ENCODE peak calls at places on chromosomes 16 and 17, in nine cellular contexts. T is ovary, Q is tibial nerve, M is heart left ventricle, P is A549, Y is uterus, S is gastrocnemius medialis, J is transverse colon, O is esophagus squamous epithelium. W is an unnamed sample.
A peak's percentile ranks its signal among the peaks of the same experiment; 100 is the strongest.

GRCh38 chr16:35173295-35173694 is 1713.9 kb downstream of the TP53TG3F start:
- DNase-seq in Y (no peak), T (no peak), O (no peak), P (no peak), J (no peak), S (no peak), M (no peak), Q (no peak), W (no peak)

GRCh38 chr16:1279945-1280589 is 24.2 kb downstream of the TPSD1 start:
- DNase-seq in Q (no peak), T (no peak), S (no peak), Y (no peak), M (no peak), J (no peak), P (no peak), O (no peak), W (no peak)

GRCh38 chr17:45243750-45244149 is 18.1 kb downstream of the SPATA32 start:
- DNase-seq in J (peak; percentile 82), Q (no peak), T (no peak), M (no peak), S (no peak), P (no peak), Y (no peak), O (no peak), W (no peak)

GRCh38 chr16:86925067-86925791 is 346.9 kb downstream of the FOXL1 start:
- DNase-seq in S (no peak), P (no peak), Y (no peak), O (no peak), J (no peak), T (no peak), M (no peak), Q (no peak), W (no peak)

GRCh38 chr16:531494-532125 is 4.1 kb downstream of the CAPN15 start:
- DNase-seq in Y (no peak), J (no peak), O (no peak), T (no peak), Q (no peak), P (no peak), M (no peak), S (peak; percentile 47), W (no peak)

GRCh38 chr16:84421938-84422220 is 53.5 kb downstream of the ATP2C2 start:
- DNase-seq in Q (no peak), M (no peak), O (no peak), T (no peak), P (no peak), S (no peak), J (no peak), Y (no peak), W (no peak)

GRCh38 chr17:48611213-48611612 is 396 bp upstream of the HOXB7 start:
- DNase-seq in P (peak; percentile 62), T (no peak), S (no peak), Y (no peak), M (no peak), Q (no peak), O (no peak), J (no peak), W (no peak)

GRCh38 chr17:54887787-54888186 is 12.9 kb upstream of the TOM1L1 start:
- DNase-seq in Y (no peak), S (no peak), P (no peak), Q (no peak), J (no peak), M (no peak), O (no peak), T (no peak), W (no peak)

GRCh38 chr17:82231562-82232321 is 2.9 kb downstream of the SLC16A3 start:
- DNase-seq in Y (peak; percentile 82), J (peak; percentile 83), M (peak; percentile 83), S (peak; percentile 81), Q (peak; percentile 44), P (peak; percentile 93), O (no peak), T (peak; percentile 77), W (peak; percentile 76)

GRCh38 chr17:48068491-48068961 is 20.4 kb downstream of the NFE2L1 start:
- DNase-seq in T (no peak), M (no peak), S (no peak), P (peak; percentile 65), Q (no peak), O (no peak), J (no peak), Y (no peak), W (no peak)

GRCh38 chr17:55163408-55163807 is 101.4 kb upstream of the HLF start:
- DNase-seq in J (no peak), T (no peak), M (no peak), Q (no peak), Y (no peak), P (no peak), O (no peak), S (no peak), W (no peak)

GRCh38 chr17:80361495-80362220 is 53.3 kb upstream of the ENDOV start:
- DNase-seq in S (no peak), Q (no peak), Y (no peak), M (no peak), O (no peak), J (no peak), T (no peak), P (peak; percentile 52), W (no peak)

GRCh38 chr17:44979426-44980273 is 11.5 kb upstream of the C1QL1 start:
- DNase-seq in J (peak; percentile 51), Q (no peak), M (no peak), O (no peak), Y (no peak), T (peak; percentile 69), S (no peak), P (no peak), W (no peak)

GRCh38 chr17:50684612-50685333 is 22.9 kb downstream of the ANKRD40 start:
- DNase-seq in M (no peak), Q (no peak), Y (no peak), P (peak; percentile 82), O (no peak), J (peak; percentile 83), S (no peak), T (no peak), W (no peak)

GRCh38 chr16:81003610-81004460 is 2.9 kb downstream of the CMC2 start:
- DNase-seq in T (no peak), M (no peak), P (no peak), S (peak; percentile 48), Q (no peak), O (no peak), Y (no peak), J (no peak), W (no peak)

GRCh38 chr17:39640493-39641118 is 3.7 kb downstream of the STARD3 start:
- DNase-seq in Y (no peak), S (no peak), O (no peak), M (no peak), P (no peak), Q (no peak), J (no peak), T (no peak), W (no peak)

DNA sequence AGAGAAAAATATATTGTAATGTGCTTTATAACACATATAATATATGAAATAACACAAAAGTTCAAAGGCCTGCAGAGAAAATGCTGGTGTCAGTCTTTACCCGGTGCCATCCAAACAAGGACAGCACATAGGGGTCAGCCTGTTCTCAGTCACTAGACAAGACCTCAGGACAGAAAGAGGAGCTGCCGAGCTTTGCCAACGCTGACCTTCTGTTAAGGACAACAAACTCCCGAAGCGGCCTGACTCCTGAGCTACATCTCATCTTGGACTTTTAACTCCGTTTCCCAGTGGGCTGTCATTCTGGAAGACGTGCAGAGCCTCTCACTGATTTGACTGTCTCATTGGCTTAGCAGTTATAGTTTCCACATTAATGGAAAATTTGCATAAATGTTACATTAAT is 6.9 kb downstream of the ELAC2 start:
- DNase-seq in M (no peak), J (no peak), Q (no peak), Y (no peak), T (no peak), S (no peak), P (no peak), O (no peak), W (no peak)
- H3K27ac ChIP-seq in M (no peak overlapping the region), J (no peak overlapping the region), Q (no peak overlapping the region), Y (no peak overlapping the region), T (no peak overlapping the region), S (no peak overlapping the region), P (no peak overlapping the region), O (no peak overlapping the region), W (no peak overlapping the region)

GRCh38 chr17:76373481-76373825 is 11.0 kb upstream of the SPHK1 start:
- DNase-seq in P (no peak), M (no peak), Y (no peak), O (no peak), S (no peak), J (no peak), T (no peak), Q (no peak), W (no peak)

GRCh38 chr17:76369804-76370203 is 14.6 kb upstream of the SPHK1 start:
- DNase-seq in S (no peak), P (no peak), M (no peak), Y (no peak), O (no peak), Q (no peak), J (no peak), T (no peak), W (no peak)

GRCh38 chr17:76370261-76370993 is 14.0 kb upstream of the SPHK1 start:
- DNase-seq in O (no peak), Y (peak; percentile 76), J (peak; percentile 54), S (peak; percentile 66), P (peak; percentile 62), M (peak; percentile 84), Q (no peak), T (peak; percentile 76), W (peak; percentile 63)

GRCh38 chr17:76368545-76368944 is 14.8 kb upstream of the PRPSAP1 start:
- DNase-seq in Q (no peak), J (no peak), O (no peak), T (no peak), S (no peak), P (no peak), M (no peak), Y (no peak), W (no peak)

GRCh38 chr17:76371656-76372628 is 12.5 kb upstream of the SPHK1 start:
- DNase-seq in S (no peak), P (peak; percentile 65), J (no peak), Y (no peak), Q (no peak), M (no peak), O (no peak), T (no peak), W (no peak)
- H3K4me1 ChIP-seq in S (peaks cover 14% of the 10 kb centered on the region), P (peaks cover 15% of the 10 kb centered on the region), J (no peaks in the 10 kb centered on the region), Y (no peaks in the 10 kb centered on the region), Q (peaks cover 4% of the 10 kb centered on the region), M (peaks cover 26% of the 10 kb centered on the region), O (peaks cover 3% of the 10 kb centered on the region), T (peaks cover 10% of the 10 kb centered on the region), W (peaks cover 18% of the 10 kb centered on the region)

GRCh38 chr16:57967916-57968315 is 3.0 kb downstream of the CNGB1 start:
- DNase-seq in Q (no peak), Y (no peak), S (no peak), M (no peak), J (no peak), T (no peak), P (no peak), O (no peak), W (no peak)
- TF ChIP-seq POLR2A in Q (no peak), Y (no peak), S (no peak), M (no peak), J (no peak), T (no peak), P (no peak), O (no peak), W (no peak)

GRCh38 chr17:79152636-79153035 is 78.0 kb downstream of the ENGASE start:
- DNase-seq in J (no peak), Q (no peak), Y (no peak), S (no peak), O (no peak), T (no peak), P (no peak), M (no peak), W (no peak)
- H3K27ac ChIP-seq in J (no peak overlapping the region), Q (no peak overlapping the region), Y (no peak overlapping the region), S (no peak overlapping the region), O (no peak overlapping the region), T (no peak overlapping the region), P (no peak overlapping the region), M (no peak overlapping the region), W (no peak overlapping the region)